ENCODE peak calls at places on chromosomes 11 and 22, in eight cellular contexts. One of them, this sample, is unnamed.

GRCh38 chr11:70378506-70379134 is 19.7 kb upstream of the CTTN start:
- DNase-seq in mammary epithelial cell: no peak
- DNase-seq in breast epithelium: no peak
- DNase-seq in uterus: no peak
- DNase-seq in fibroblast of lung: no peak
- DNase-seq in GM23248: no peak
- DNase-seq in fibroblast of the aortic adventitia: no peak
- DNase-seq in aorta: no peak
- DNase-seq in this sample: no peak

GRCh38 chr22:49655168-49655812 is 172.4 kb downstream of the BRD1 start:
- DNase-seq in mammary epithelial cell: no peak
- DNase-seq in breast epithelium: no peak
- DNase-seq in uterus: no peak
- DNase-seq in fibroblast of lung: no peak
- DNase-seq in GM23248: no peak
- DNase-seq in fibroblast of the aortic adventitia: no peak
- DNase-seq in aorta: peak; percentile 61
- DNase-seq in this sample: no peak

GRCh38 chr22:45564349-45565030 is 61.8 kb downstream of the FBLN1 start:
- DNase-seq in mammary epithelial cell: no peak
- DNase-seq in breast epithelium: no peak
- DNase-seq in uterus: no peak
- DNase-seq in fibroblast of lung: no peak
- DNase-seq in GM23248: peak; percentile 19
- DNase-seq in fibroblast of the aortic adventitia: no peak
- DNase-seq in aorta: no peak
- DNase-seq in this sample: no peak

GRCh38 chr11:130165601-130166456 is 6.2 kb downstream of the ST14 start:
- DNase-seq in mammary epithelial cell: no peak
- DNase-seq in breast epithelium: no peak
- DNase-seq in uterus: no peak
- DNase-seq in fibroblast of lung: peak; percentile 43
- DNase-seq in GM23248: no peak
- DNase-seq in fibroblast of the aortic adventitia: no peak
- DNase-seq in aorta: no peak
- DNase-seq in this sample: peak; percentile 77

GRCh38 chr22:49210606-49211005 is 617.1 kb downstream of the BRD1 start:
- DNase-seq in mammary epithelial cell: no peak
- DNase-seq in breast epithelium: peak; percentile 9
- DNase-seq in uterus: no peak
- DNase-seq in fibroblast of lung: no peak
- DNase-seq in GM23248: no peak
- DNase-seq in fibroblast of the aortic adventitia: no peak
- DNase-seq in aorta: peak; percentile 26
- DNase-seq in this sample: no peak

GRCh38 chr11:57480409-57481137 is 20.2 kb downstream of the RTN4RL2 start:
- DNase-seq in mammary epithelial cell: peak; percentile 28
- DNase-seq in breast epithelium: peak; percentile 74
- DNase-seq in uterus: peak; percentile 63
- DNase-seq in fibroblast of lung: peak; percentile 53
- DNase-seq in GM23248: peak; percentile 74
- DNase-seq in fibroblast of the aortic adventitia: peak; percentile 42
- DNase-seq in aorta: peak; percentile 91
- DNase-seq in this sample: peak; percentile 63

GRCh38 chr22:50347157-50347556 is 4.0 kb downstream of the PPP6R2 start:
- DNase-seq in mammary epithelial cell: no peak
- DNase-seq in breast epithelium: no peak
- DNase-seq in uterus: no peak
- DNase-seq in fibroblast of lung: no peak
- DNase-seq in GM23248: no peak
- DNase-seq in fibroblast of the aortic adventitia: no peak
- DNase-seq in aorta: no peak
- DNase-seq in this sample: no peak

GRCh38 chr11:88414385-88414861 is 76.9 kb upstream of the CTSC start:
- DNase-seq in mammary epithelial cell: peak; percentile 46
- DNase-seq in breast epithelium: no peak
- DNase-seq in uterus: no peak
- DNase-seq in fibroblast of lung: peak; percentile 78
- DNase-seq in GM23248: peak; percentile 77
- DNase-seq in fibroblast of the aortic adventitia: peak; percentile 82
- DNase-seq in aorta: no peak
- DNase-seq in this sample: peak; percentile 55

GRCh38 chr11:16184588-16184987 is 171.8 kb downstream of the SOX6 start:
- DNase-seq in mammary epithelial cell: peak; percentile 76
- DNase-seq in breast epithelium: no peak
- DNase-seq in uterus: no peak
- DNase-seq in fibroblast of lung: peak; percentile 79
- DNase-seq in GM23248: peak; percentile 87
- DNase-seq in fibroblast of the aortic adventitia: peak; percentile 11
- DNase-seq in aorta: no peak
- DNase-seq in this sample: peak; percentile 82

GRCh38 chr22:50471197-50471847 is 3.5 kb downstream of the SBF1 start:
- DNase-seq in mammary epithelial cell: no peak
- DNase-seq in breast epithelium: no peak
- DNase-seq in uterus: no peak
- DNase-seq in fibroblast of lung: no peak
- DNase-seq in GM23248: no peak
- DNase-seq in fibroblast of the aortic adventitia: no peak
- DNase-seq in aorta: no peak
- DNase-seq in this sample: no peak

DNA sequence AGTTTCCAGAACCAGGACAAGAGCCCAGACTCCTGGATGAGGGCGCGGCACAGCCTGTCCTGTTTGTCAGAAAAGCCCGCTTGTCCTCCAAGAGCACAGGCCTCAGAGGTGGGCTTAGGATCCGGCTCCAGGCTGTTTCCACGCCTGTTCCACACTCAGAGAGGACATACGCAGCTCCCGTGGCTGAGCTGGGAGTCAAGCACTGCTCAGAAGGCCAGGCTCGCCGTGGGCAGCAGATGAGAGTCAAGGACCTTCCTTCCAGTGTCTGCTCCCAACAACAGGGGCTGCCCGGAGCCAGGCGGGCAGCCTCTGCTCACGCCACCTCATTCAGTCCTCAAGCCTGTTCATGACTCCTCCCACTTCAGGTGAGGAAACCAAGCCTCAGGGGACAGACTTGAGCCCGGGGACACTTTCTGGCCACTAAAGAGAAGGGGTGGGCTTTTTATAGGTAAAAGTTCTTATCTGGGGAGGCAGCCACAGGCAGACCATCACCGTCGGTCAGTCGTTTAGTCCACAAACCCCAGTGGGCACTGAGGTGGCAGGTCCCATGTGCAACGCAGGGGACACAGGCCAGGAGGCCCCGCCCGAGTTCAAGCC is 3.8 kb downstream of the CYB5R3 start:
- DNase-seq in mammary epithelial cell: no peak
- DNase-seq in breast epithelium: no peak
- DNase-seq in uterus: no peak
- DNase-seq in fibroblast of lung: no peak
- DNase-seq in GM23248: peak; percentile 77
- DNase-seq in fibroblast of the aortic adventitia: no peak
- DNase-seq in aorta: no peak
- DNase-seq in this sample: no peak
- H3K4me3 ChIP-seq in mammary epithelial cell: no peak overlapping the region
- H3K4me3 ChIP-seq in breast epithelium: peak overlapping the region; percentile 28
- H3K4me3 ChIP-seq in uterus: no peak overlapping the region
- H3K4me3 ChIP-seq in fibroblast of lung: no peak overlapping the region
- H3K4me3 ChIP-seq in GM23248: peak overlapping the region; percentile 51
- H3K4me3 ChIP-seq in fibroblast of the aortic adventitia: peak overlapping the region; percentile 28
- H3K4me3 ChIP-seq in aorta: no peak overlapping the region
- H3K4me3 ChIP-seq in this sample: no peak overlapping the region

GRCh38 chr11:119421351-119421750 is 1.6 kb downstream of the THY1 start:
- DNase-seq in mammary epithelial cell: no peak
- DNase-seq in breast epithelium: no peak
- DNase-seq in uterus: no peak
- DNase-seq in fibroblast of lung: peak; percentile 18
- DNase-seq in GM23248: peak; percentile 47
- DNase-seq in fibroblast of the aortic adventitia: peak; percentile 18
- DNase-seq in aorta: no peak
- DNase-seq in this sample: no peak
- H3K4me3 ChIP-seq in mammary epithelial cell: peak overlapping the region; percentile 61
- H3K4me3 ChIP-seq in breast epithelium: peak overlapping the region; percentile 56
- H3K4me3 ChIP-seq in uterus: no peak overlapping the region
- H3K4me3 ChIP-seq in fibroblast of lung: peak overlapping the region; percentile 69
- H3K4me3 ChIP-seq in GM23248: peak overlapping the region; percentile 98
- H3K4me3 ChIP-seq in fibroblast of the aortic adventitia: peak overlapping the region; percentile 82
- H3K4me3 ChIP-seq in aorta: no peak overlapping the region
- H3K4me3 ChIP-seq in this sample: no peak overlapping the region

GRCh38 chr11:122100222-122101080 is 15.6 kb downstream of the BLID start:
- DNase-seq in mammary epithelial cell: peak; percentile 60
- DNase-seq in breast epithelium: no peak
- DNase-seq in uterus: peak; percentile 69
- DNase-seq in fibroblast of lung: peak; percentile 80
- DNase-seq in GM23248: peak; percentile 85
- DNase-seq in fibroblast of the aortic adventitia: peak; percentile 89
- DNase-seq in aorta: peak; percentile 87
- DNase-seq in this sample: peak; percentile 53

GRCh38 chr11:122095950-122096942 is 19.8 kb downstream of the BLID start:
- DNase-seq in mammary epithelial cell: peak; percentile 49
- DNase-seq in breast epithelium: no peak
- DNase-seq in uterus: no peak
- DNase-seq in fibroblast of lung: no peak
- DNase-seq in GM23248: peak; percentile 52
- DNase-seq in fibroblast of the aortic adventitia: peak; percentile 91
- DNase-seq in aorta: no peak
- DNase-seq in this sample: no peak

GRCh38 chr11:122098223-122098980 is 17.6 kb downstream of the BLID start:
- DNase-seq in mammary epithelial cell: no peak
- DNase-seq in breast epithelium: no peak
- DNase-seq in uterus: no peak
- DNase-seq in fibroblast of lung: no peak
- DNase-seq in GM23248: no peak
- DNase-seq in fibroblast of the aortic adventitia: peak; percentile 63
- DNase-seq in aorta: no peak
- DNase-seq in this sample: peak; percentile 13

GRCh38 chr11:122099345-122100045 is 16.5 kb downstream of the BLID start:
- DNase-seq in mammary epithelial cell: peak; percentile 60
- DNase-seq in breast epithelium: no peak
- DNase-seq in uterus: no peak
- DNase-seq in fibroblast of lung: peak; percentile 65
- DNase-seq in GM23248: peak; percentile 74
- DNase-seq in fibroblast of the aortic adventitia: peak; percentile 79
- DNase-seq in aorta: no peak
- DNase-seq in this sample: peak; percentile 39

GRCh38 chr11:122097419-122098001 is 18.5 kb downstream of the BLID start:
- DNase-seq in mammary epithelial cell: peak; percentile 79
- DNase-seq in breast epithelium: no peak
- DNase-seq in uterus: no peak
- DNase-seq in fibroblast of lung: peak; percentile 59
- DNase-seq in GM23248: peak; percentile 68
- DNase-seq in fibroblast of the aortic adventitia: peak; percentile 79
- DNase-seq in aorta: no peak
- DNase-seq in this sample: peak; percentile 73
- H3K4me3 ChIP-seq in mammary epithelial cell: peak overlapping the region; percentile 72
- H3K4me3 ChIP-seq in breast epithelium: peak overlapping the region; percentile 54
- H3K4me3 ChIP-seq in uterus: peak overlapping the region; percentile 64
- H3K4me3 ChIP-seq in fibroblast of lung: peak overlapping the region; percentile 70
- H3K4me3 ChIP-seq in GM23248: peak overlapping the region; percentile 99
- H3K4me3 ChIP-seq in fibroblast of the aortic adventitia: peak overlapping the region; percentile 64
- H3K4me3 ChIP-seq in aorta: peak overlapping the region; percentile 99
- H3K4me3 ChIP-seq in this sample: peak overlapping the region; percentile 72

GRCh38 chr22:41096391-41096790 is 4.0 kb downstream of the EP300 start:
- DNase-seq in mammary epithelial cell: no peak
- DNase-seq in breast epithelium: no peak
- DNase-seq in uterus: no peak
- DNase-seq in fibroblast of lung: no peak
- DNase-seq in GM23248: no peak
- DNase-seq in fibroblast of the aortic adventitia: no peak
- DNase-seq in aorta: no peak
- DNase-seq in this sample: no peak
- H3K4me3 ChIP-seq in mammary epithelial cell: no peak overlapping the region
- H3K4me3 ChIP-seq in breast epithelium: no peak overlapping the region
- H3K4me3 ChIP-seq in uterus: no peak overlapping the region
- H3K4me3 ChIP-seq in fibroblast of lung: peak overlapping the region; percentile 99
- H3K4me3 ChIP-seq in GM23248: peak overlapping the region; percentile 92
- H3K4me3 ChIP-seq in fibroblast of the aortic adventitia: no peak overlapping the region
- H3K4me3 ChIP-seq in aorta: no peak overlapping the region
- H3K4me3 ChIP-seq in this sample: peak overlapping the region; percentile 8

DNA sequence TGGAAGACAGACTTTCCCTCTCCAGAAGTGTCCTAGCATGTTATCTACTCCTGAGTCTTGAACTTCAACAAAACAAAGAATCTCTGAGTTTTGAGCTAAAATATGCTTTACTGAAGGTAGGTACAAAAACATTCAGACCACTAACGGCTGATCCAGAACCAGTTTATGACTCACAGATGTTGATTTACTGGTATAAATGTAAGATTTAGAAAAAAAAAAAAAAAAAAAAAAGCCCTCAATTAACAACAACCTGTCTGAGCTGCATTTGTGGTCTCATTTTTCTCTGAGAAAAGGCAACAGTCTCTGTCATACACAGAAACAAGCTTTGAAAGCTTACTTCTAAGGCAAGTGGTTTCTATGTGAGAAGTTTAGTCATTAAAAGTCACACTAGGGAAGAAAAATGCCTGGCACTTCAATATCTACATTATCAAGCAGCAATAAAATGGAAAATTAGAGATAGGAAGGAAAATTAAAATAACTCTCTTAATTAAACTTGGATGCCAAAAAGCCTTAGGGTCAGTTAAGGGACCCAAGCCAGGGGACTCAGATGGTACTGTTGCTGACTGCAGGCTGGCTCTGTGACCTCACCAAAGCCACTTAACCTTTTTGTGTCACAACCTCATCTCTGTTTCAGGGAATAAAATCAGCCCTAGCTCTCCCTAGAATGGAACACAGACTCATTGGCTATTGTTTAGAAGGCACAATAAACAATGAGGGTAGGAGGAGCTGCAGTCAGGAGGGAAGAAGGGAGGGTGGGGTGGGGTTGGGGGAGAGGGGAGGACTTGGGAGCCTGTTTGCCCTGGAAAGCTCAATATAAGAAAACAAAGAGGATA is 61.7 kb downstream of the ETS1 start:
- DNase-seq in mammary epithelial cell: peak; percentile 78
- DNase-seq in breast epithelium: no peak
- DNase-seq in uterus: no peak
- DNase-seq in fibroblast of lung: peak; percentile 47
- DNase-seq in GM23248: peak; percentile 70
- DNase-seq in fibroblast of the aortic adventitia: peak; percentile 61
- DNase-seq in aorta: no peak
- DNase-seq in this sample: peak; percentile 48
- H3K4me3 ChIP-seq in mammary epithelial cell: no peak overlapping the region
- H3K4me3 ChIP-seq in breast epithelium: no peak overlapping the region
- H3K4me3 ChIP-seq in uterus: no peak overlapping the region
- H3K4me3 ChIP-seq in fibroblast of lung: no peak overlapping the region
- H3K4me3 ChIP-seq in GM23248: peak overlapping the region; percentile 27
- H3K4me3 ChIP-seq in fibroblast of the aortic adventitia: no peak overlapping the region
- H3K4me3 ChIP-seq in aorta: no peak overlapping the region
- H3K4me3 ChIP-seq in this sample: no peak overlapping the region

GRCh38 chr11:20021212-20021611 is 139.1 kb downstream of the DBX1 start:
- DNase-seq in mammary epithelial cell: no peak
- DNase-seq in breast epithelium: no peak
- DNase-seq in uterus: no peak
- DNase-seq in fibroblast of lung: no peak
- DNase-seq in GM23248: no peak
- DNase-seq in fibroblast of the aortic adventitia: no peak
- DNase-seq in aorta: no peak
- DNase-seq in this sample: peak; percentile 57
- H3K4me3 ChIP-seq in mammary epithelial cell: no peak overlapping the region
- H3K4me3 ChIP-seq in breast epithelium: no peak overlapping the region
- H3K4me3 ChIP-seq in uterus: no peak overlapping the region
- H3K4me3 ChIP-seq in fibroblast of lung: no peak overlapping the region
- H3K4me3 ChIP-seq in GM23248: no peak overlapping the region
- H3K4me3 ChIP-seq in fibroblast of the aortic adventitia: no peak overlapping the region
- H3K4me3 ChIP-seq in aorta: no peak overlapping the region
- H3K4me3 ChIP-seq in this sample: no peak overlapping the region

GRCh38 chr22:20966883-20967696 is at the start of gene AIFM3:
- DNase-seq in mammary epithelial cell: no peak
- DNase-seq in breast epithelium: no peak
- DNase-seq in uterus: no peak
- DNase-seq in fibroblast of lung: no peak
- DNase-seq in GM23248: no peak
- DNase-seq in fibroblast of the aortic adventitia: no peak
- DNase-seq in aorta: no peak
- DNase-seq in this sample: no peak
- H3K4me3 ChIP-seq in mammary epithelial cell: no peak within 1 kb of the TSS
- H3K4me3 ChIP-seq in breast epithelium: no peak within 1 kb of the TSS
- H3K4me3 ChIP-seq in uterus: no peak within 1 kb of the TSS
- H3K4me3 ChIP-seq in fibroblast of lung: no peak within 1 kb of the TSS
- H3K4me3 ChIP-seq in GM23248: no peak within 1 kb of the TSS
- H3K4me3 ChIP-seq in fibroblast of the aortic adventitia: no peak within 1 kb of the TSS
- H3K4me3 ChIP-seq in aorta: no peak within 1 kb of the TSS
- H3K4me3 ChIP-seq in this sample: no peak within 1 kb of the TSS

This sample was measured in epithelial cell of esophagus.